ENCODE peak calls at places on chromosomes 13 and 19, in ten cellular contexts. D, N, Z, H, M, O, S, W, I and K are unnamed samples.
A peak's percentile ranks its signal among the peaks of the same experiment; 100 is the strongest.

GRCh38 chr19:14561832-14562351 is 10.0 kb downstream of the NDUFB7 start:
- DNase-seq in H (no peak), I (no peak), W (no peak), O (no peak), Z (no peak), S (no peak), N (no peak), M (no peak), D (peak; percentile 71), K (no peak)

GRCh38 chr19:18503971-18504885 is 17.6 kb downstream of the ELL start:
- DNase-seq in Z (no peak), N (no peak), W (no peak), D (no peak), O (no peak), M (no peak), H (no peak), S (no peak), I (no peak), K (no peak)

GRCh38 chr19:29526730-29527499 is 1.1 kb downstream of the VSTM2B start:
- DNase-seq in M (no peak), N (no peak), D (no peak), H (no peak), I (no peak), W (peak; percentile 68), O (peak; percentile 20), Z (peak; percentile 38), S (peak; percentile 10), K (peak; percentile 35)

GRCh38 chr13:98422046-98422445 is 154.9 kb downstream of the STK24 start:
- DNase-seq in S (no peak), D (no peak), O (no peak), M (no peak), N (no peak), H (no peak), W (no peak), Z (no peak), I (no peak), K (no peak)

GRCh38 chr19:54203151-54203611 is 2.5 kb downstream of the RPS9 start:
- DNase-seq in W (no peak), M (no peak), S (no peak), D (no peak), I (no peak), H (no peak), N (no peak), O (no peak), Z (no peak), K (no peak)

GRCh38 chr13:55728229-55728628 is 1412.5 kb upstream of the PRR20A start:
- DNase-seq in M (no peak), O (no peak), W (no peak), N (no peak), S (no peak), Z (no peak), D (no peak), H (no peak), I (no peak), K (no peak)

GRCh38 chr13:97855570-97855970 is 97.9 kb upstream of the IPO5 start:
- DNase-seq in S (no peak), I (peak; percentile 76), D (peak; percentile 6), O (peak; percentile 49), M (peak; percentile 68), H (peak; percentile 80), W (no peak), Z (no peak), N (no peak), K (no peak)

GRCh38 chr13:48299591-48299990 is 4.0 kb upstream of the RB1 start:
- DNase-seq in Z (no peak), I (no peak), H (no peak), N (no peak), M (no peak), S (no peak), O (no peak), W (no peak), D (no peak), K (no peak)

GRCh38 chr19:49347835-49348234 is 12.6 kb downstream of the CD37 start:
- DNase-seq in W (no peak), D (no peak), H (peak; percentile 74), O (peak; percentile 21), I (peak; percentile 58), M (peak; percentile 32), S (no peak), N (no peak), Z (no peak), K (no peak)

GRCh38 chr19:10478476-10478875 is 24.7 kb downstream of the KEAP1 start:
- DNase-seq in H (peak; percentile 28), Z (no peak), D (no peak), S (no peak), W (no peak), N (no peak), I (no peak), M (no peak), O (no peak), K (no peak)

GRCh38 chr19:48445256-48445605 is 552 bp upstream of the GRWD1 start:
- DNase-seq in Z (no peak), O (peak; percentile 64), S (peak; percentile 9), I (peak; percentile 64), N (no peak), W (no peak), D (peak; percentile 73), M (peak; percentile 81), H (peak; percentile 79), K (no peak)

GRCh38 chr19:1513492-1514294 is 874 bp upstream of the ADAMTSL5 start:
- DNase-seq in Z (peak; percentile 64), M (peak; percentile 30), D (no peak), S (peak; percentile 44), I (no peak), W (peak; percentile 81), H (peak; percentile 64), N (peak; percentile 62), O (peak; percentile 83), K (peak; percentile 76)